ENCODE peak calls at places on chromosomes 6 and 20, in five cellular contexts. R is HCT116; J is stimulated activated naive CD8-positive, alpha-beta T cell treated with anti-CD3 and anti-CD28 coated beads, Interleukin-15, Interleukin-2, amounts not matched to agents 100 U/mL and 50 U/mL, for 24 hours; U is NCI-H1436; C is endothelial cell. E is an unnamed sample.

GRCh38 chr20:32382102-32382950 is 24.2 kb downstream of the ASXL1 start:
- DNase-seq in C (no peak), R (no peak), U (no peak), J (no peak), E (no peak)

GRCh38 chr6:35370799-35371493 is 28.6 kb downstream of the PPARD start:
- DNase-seq in C (no peak), R (no peak), J (no peak), U (no peak), E (peak; percentile 46)

GRCh38 chr6:158754738-158755137 is 64.4 kb downstream of the EZR start:
- DNase-seq in R (no peak), C (no peak), J (no peak), U (no peak), E (no peak)

GRCh38 chr6:164346631-164347030 is 932.1 kb downstream of the QKI start:
- DNase-seq in U (no peak), R (no peak), C (no peak), J (no peak), E (no peak)

GRCh38 chr20:23143986-23144695 is 58.0 kb upstream of the CD93 start:
- DNase-seq in R (no peak), C (no peak), J (no peak), U (no peak), E (no peak)

GRCh38 chr6:34246563-34247391 is 2.0 kb downstream of the SMIM29 start:
- DNase-seq in R (no peak), J (peak; percentile 74), U (no peak), C (peak; percentile 66), E (peak; percentile 90)

GRCh38 chr6:151240036-151240685 is 394 bp downstream of the AKAP12 start:
- DNase-seq in J (peak; percentile 59), C (peak; percentile 67), R (peak; percentile 59), U (peak; percentile 64), E (no peak)

GRCh38 chr6:166584813-166585429 is 1.6 kb downstream of the RAMACL start:
- DNase-seq in R (no peak), J (no peak), U (no peak), C (no peak), E (no peak)

GRCh38 chr20:49446080-49446479 is 36.4 kb downstream of the KCNB1 start:
- DNase-seq in R (no peak), J (no peak), U (no peak), C (no peak), E (no peak)

GRCh38 chr20:16209826-16210365 is 363.4 kb downstream of the KIF16B start:
- DNase-seq in R (no peak), U (no peak), J (no peak), C (no peak), E (peak; percentile 28)

GRCh38 chr20:62627901-62628612 is 14.2 kb upstream of the SLCO4A1 start:
- DNase-seq in J (no peak), U (no peak), C (no peak), R (no peak), E (no peak)

GRCh38 chr20:8293791-8294190 is 161.7 kb downstream of the PLCB1 start:
- DNase-seq in R (no peak), U (no peak), C (no peak), J (no peak), E (no peak)

GRCh38 chr20:56636701-56637100 is 7.6 kb downstream of the TFAP2C start:
- DNase-seq in C (no peak), R (no peak), U (no peak), J (no peak), E (no peak)

GRCh38 chr6:118893095-118893881 is 664 bp upstream of the ASF1A start:
- DNase-seq in U (peak; percentile 55), R (no peak), J (peak; percentile 36), C (peak; percentile 29), E (peak; percentile 91)

GRCh38 chr6:31896856-31897611 is 464 bp downstream of the EHMT2 start:
- DNase-seq in U (no peak), R (no peak), C (no peak), J (peak; percentile 32), E (peak; percentile 56)

E was measured in Karpas-422.